ENCODE peak calls at places on chromosomes 4 and X, in four cellular contexts. D, Y, C and A are unnamed samples.

GRCh38 chrX:111830561-111830960 is 45.4 kb upstream of the TRPC5OS start:
- DNase-seq in C (no peak), D (no peak), Y (no peak), A (no peak)

GRCh38 chrX:49176421-49177326 is 5.0 kb downstream of the PLP2 start:
- DNase-seq in C (no peak), Y (no peak), D (no peak), A (no peak)

GRCh38 chrX:44314259-44314734 is 29.2 kb downstream of the EFHC2 start:
- DNase-seq in D (peak; percentile 72), Y (no peak), C (peak; percentile 35), A (no peak)

GRCh38 chrX:9211269-9211668 is 177.3 kb upstream of the FAM9B start:
- DNase-seq in Y (no peak), C (no peak), D (no peak), A (no peak)

GRCh38 chrX:43002526-43003203 is 224.7 kb upstream of the PPP1R2C start:
- DNase-seq in D (no peak), Y (no peak), C (no peak), A (no peak)

GRCh38 chr4:40190465-40190864 is 6.4 kb upstream of the RHOH start:
- DNase-seq in Y (no peak), D (no peak), C (no peak), A (no peak)

GRCh38 chr4:140357868-140358267 is 15.6 kb upstream of the SCOC start:
- DNase-seq in C (no peak), D (peak; percentile 43), Y (no peak), A (no peak)

GRCh38 chrX:112147206-112147605 is 64.6 kb upstream of the TRPC5 start:
- DNase-seq in Y (no peak), C (peak; percentile 29), D (peak; percentile 29), A (peak; percentile 50)

GRCh38 chr4:23822181-23822580 is 67.7 kb downstream of the PPARGC1A start:
- DNase-seq in C (peak; percentile 26), D (peak; percentile 78), Y (no peak), A (no peak)

GRCh38 chrX:53282313-53282712 is 929 bp upstream of the IQSEC2 start:
- DNase-seq in D (no peak), C (no peak), Y (no peak), A (no peak)

GRCh38 chr4:74501579-74501978 is 56.6 kb downstream of the AREG start:
- DNase-seq in Y (no peak), D (no peak), C (peak; percentile 95), A (no peak)

GRCh38 chrX:155864655-155865054 is 16.5 kb upstream of the VAMP7 start:
- DNase-seq in C (no peak), D (peak; percentile 37), Y (no peak), A (no peak)

GRCh38 chrX:69314436-69315348 is 149.4 kb upstream of the PJA1 start:
- DNase-seq in C (no peak), D (peak; percentile 72), Y (no peak), A (no peak)

GRCh38 chr4:175435437-175435836 is 376.6 kb downstream of the GPM6A start:
- DNase-seq in C (peak; percentile 47), D (peak; percentile 51), Y (no peak), A (no peak)

GRCh38 chr4:52750819-52751348 is 341 bp downstream of the ERVMER34-1 start:
- DNase-seq in D (peak; percentile 42), C (no peak), Y (peak; percentile 1), A (peak; percentile 53)

GRCh38 chrX:24167719-24168472 is 18.4 kb downstream of the ZFX start:
- DNase-seq in C (peak; percentile 11), D (no peak), Y (no peak), A (no peak)

GRCh38 chr4:125022855-125023501 is 291.8 kb upstream of the FAT4 start:
- DNase-seq in C (no peak), Y (no peak), D (no peak), A (no peak)

GRCh38 chr4:146890301-146890700 is 55.4 kb downstream of the TTC29 start:
- DNase-seq in Y (no peak), D (no peak), C (no peak), A (no peak)

GRCh38 chrX:10875995-10876394 is 235.1 kb upstream of the HCCS start:
- DNase-seq in D (no peak), C (no peak), Y (no peak), A (no peak)

GRCh38 chrX:153968754-153969124 is 2.9 kb downstream of the HCFC1 start:
- DNase-seq in Y (no peak), D (peak; percentile 45), C (no peak), A (no peak)

GRCh38 chr4:56410247-56410646 is 23.0 kb upstream of the AASDH start:
- DNase-seq in C (peak; percentile 98), D (peak; percentile 99), Y (peak; percentile 36), A (peak; percentile 59)

GRCh38 chr4:139672732-139673131 is 7.1 kb downstream of the MGST2 start:
- DNase-seq in D (no peak), Y (no peak), C (no peak), A (no peak)

GRCh38 chr4:91086008-91086407 is 958.8 kb downstream of the CCSER1 start:
- DNase-seq in C (no peak), Y (no peak), D (no peak), A (no peak)

GRCh38 chr4:67531349-67531748 is 14.0 kb downstream of the CENPC start:
- DNase-seq in C (no peak), D (no peak), Y (no peak), A (no peak)

GRCh38 chr4:42605264-42605663 is 51.6 kb downstream of the ATP8A1 start:
- DNase-seq in D (peak; percentile 76), Y (no peak), C (no peak), A (no peak)

GRCh38 chrX:132638313-132638712 is 149.5 kb upstream of the MBNL3 start:
- DNase-seq in D (no peak), C (no peak), Y (no peak), A (no peak)

GRCh38 chrX:70878925-70879324 is 29.6 kb downstream of the TEX11 start:
- DNase-seq in Y (no peak), C (no peak), D (no peak), A (no peak)

DNA sequence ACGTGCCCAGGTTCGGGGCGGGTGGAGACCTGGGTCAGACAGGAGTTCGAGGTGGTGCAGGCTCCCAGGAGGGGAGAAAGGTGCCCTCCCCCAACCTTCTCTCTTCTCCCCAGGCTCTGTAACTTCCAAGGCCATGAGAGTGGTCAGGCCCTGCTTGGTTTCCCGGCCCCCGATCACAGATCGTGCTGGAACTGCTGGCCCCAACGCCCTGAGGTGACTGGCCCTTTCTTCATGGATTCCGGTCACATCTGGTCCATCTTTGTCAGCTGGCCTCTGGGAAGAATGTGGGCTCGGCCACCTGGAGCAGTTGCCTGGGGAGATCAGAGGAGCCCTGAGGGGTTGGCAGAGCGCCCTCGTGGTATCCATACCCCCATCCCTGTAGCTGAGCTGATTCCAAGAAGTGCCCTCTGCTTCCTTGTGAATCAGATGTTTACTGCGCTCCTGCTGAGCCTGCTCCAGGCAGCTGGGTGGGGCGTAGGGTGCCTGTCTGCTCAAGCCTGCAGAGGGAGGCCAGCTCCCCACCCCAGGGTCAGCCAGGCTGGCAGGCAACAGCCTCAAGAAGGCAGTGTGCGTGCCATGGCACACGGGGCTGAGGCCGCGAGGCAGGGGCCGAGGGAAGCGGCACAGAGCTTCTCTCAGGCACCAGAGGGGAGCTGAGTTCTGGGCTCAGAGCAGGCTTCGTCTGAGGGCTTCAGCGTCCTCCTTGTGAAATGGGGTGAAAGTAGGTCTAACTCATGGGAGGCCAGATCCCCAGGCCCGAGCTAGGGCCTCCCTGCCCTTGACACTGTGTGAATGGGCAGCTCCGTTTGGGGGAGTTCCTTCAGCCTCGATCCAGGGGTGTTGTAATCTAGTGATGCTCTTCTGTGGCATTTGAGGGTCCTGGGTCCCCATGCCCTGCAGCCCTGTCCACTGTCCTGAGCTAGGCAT is 3.6 kb downstream of the SH3BP2 start:
- DNase-seq in Y (no peak), C (peak; percentile 52), D (no peak), A (no peak)
- H2BK15ac ChIP-seq in Y (no peak overlapping the region), C (no peak overlapping the region), D (no peak overlapping the region), A (no peak overlapping the region)

GRCh38 chr4:95528388-95528787 is 20.4 kb downstream of the UNC5C start:
- DNase-seq in D (no peak), Y (no peak), C (no peak), A (no peak)

GRCh38 chr4:95517799-95518198 is 31.0 kb downstream of the UNC5C start:
- DNase-seq in C (no peak), Y (no peak), D (no peak), A (no peak)

GRCh38 chr4:95524722-95525121 is 24.1 kb downstream of the UNC5C start:
- DNase-seq in D (no peak), C (no peak), Y (no peak), A (no peak)

GRCh38 chr4:95524184-95524583 is 24.6 kb downstream of the UNC5C start:
- DNase-seq in D (no peak), C (no peak), Y (no peak), A (no peak)

GRCh38 chr4:95522682-95523410 is 25.9 kb downstream of the UNC5C start:
- DNase-seq in C (no peak), Y (no peak), D (no peak), A (no peak)
- H3K18ac ChIP-seq in C (no peak overlapping the region), Y (no peak overlapping the region), D (no peak overlapping the region), A (no peak overlapping the region)

GRCh38 chr4:24975505-24975904 is 55.2 kb downstream of the LGI2 start:
- DNase-seq in D (no peak), C (no peak), Y (no peak), A (no peak)

GRCh38 chr4:24978291-24979072 is 52.3 kb downstream of the LGI2 start:
- DNase-seq in D (no peak), Y (no peak), C (no peak), A (peak; percentile 5)

GRCh38 chr4:24979554-24979953 is 51.2 kb downstream of the LGI2 start:
- DNase-seq in C (no peak), D (no peak), Y (no peak), A (peak; percentile 5)

GRCh38 chr4:24984602-24985532 is 45.9 kb downstream of the LGI2 start:
- DNase-seq in Y (no peak), C (no peak), D (no peak), A (no peak)

DNA sequence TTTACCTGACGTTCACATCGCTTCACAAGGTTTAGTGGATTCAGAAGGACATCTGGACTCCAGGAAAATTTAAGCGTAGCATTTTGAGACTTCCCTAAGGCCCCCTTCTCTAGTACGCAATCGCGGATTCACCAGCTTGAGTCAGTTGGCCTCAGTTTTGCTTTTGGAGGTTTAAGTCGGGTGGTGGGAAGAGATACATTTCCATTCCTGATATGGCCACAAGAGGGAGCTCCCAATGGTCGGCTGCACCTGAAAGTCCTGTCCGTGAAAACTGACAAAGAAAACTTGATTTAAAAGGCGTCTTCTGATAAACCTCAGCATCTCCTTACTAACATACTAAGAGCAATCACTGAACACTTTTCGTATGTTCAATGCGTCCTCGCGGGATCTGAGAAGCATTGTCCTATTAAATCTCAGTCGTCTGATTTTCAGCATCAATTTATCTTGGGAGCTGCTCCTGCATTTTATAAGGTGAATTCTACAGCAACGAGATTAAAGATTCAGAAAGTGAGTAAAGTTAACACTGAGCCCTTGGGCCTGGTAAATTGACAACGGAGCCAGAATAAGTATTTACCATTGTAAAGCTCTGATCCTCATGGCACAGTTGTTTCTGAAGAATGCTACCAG is 50.6 kb downstream of the LGI2 start:
- DNase-seq in Y (peak; percentile 41), D (peak; percentile 65), C (peak; percentile 62), A (peak; percentile 65)
- H3K27ac ChIP-seq in Y (no peak overlapping the region), D (no peak overlapping the region), C (no peak overlapping the region), A (no peak overlapping the region)

GRCh38 chr4:152937535-152938236 is 1.6 kb downstream of the FHDC1 start:
- DNase-seq in Y (no peak), C (peak; percentile 21), D (no peak), A (no peak)
- H2BK15ac ChIP-seq in Y (no peak overlapping the region), C (no peak overlapping the region), D (no peak overlapping the region), A (no peak overlapping the region)